ENCODE peak calls at places on chromosomes 13 and 19, in ten cellular contexts. M, A, B, P, Y, K, G, T, O and V are unnamed samples.
A peak's percentile ranks its signal among the peaks of the same experiment; 100 is the strongest.

GRCh38 chr13:26222523-26223046 is 471 bp upstream of the RNF6 start:
- DNase-seq in M (no peak), A (no peak), B (no peak), P (no peak), Y (no peak), K (no peak), G (no peak), T (no peak), O (no peak), V (no peak)

GRCh38 chr19:31264379-31264778 is 84.9 kb downstream of the TSHZ3 start:
- DNase-seq in M (no peak), A (no peak), B (peak; percentile 4), P (no peak), Y (no peak), K (peak; percentile 37), G (no peak), T (no peak), O (no peak), V (no peak)

GRCh38 chr13:44876782-44877324 is 112.4 kb downstream of the NUFIP1 start:
- DNase-seq in M (no peak), A (no peak), B (no peak), P (no peak), Y (no peak), K (peak; percentile 53), G (no peak), T (peak; percentile 29), O (no peak), V (no peak)

GRCh38 chr13:76378767-76379166 is 507.4 kb downstream of the KCTD12 start:
- DNase-seq in M (no peak), A (no peak), B (no peak), P (no peak), Y (no peak), K (no peak), G (no peak), T (no peak), O (no peak), V (no peak)

GRCh38 chr19:18742324-18742723 is 48.8 kb downstream of the COMP start:
- DNase-seq in M (no peak), A (no peak), B (no peak), P (no peak), Y (no peak), K (no peak), G (no peak), T (no peak), O (no peak), V (no peak)

GRCh38 chr19:34244611-34245299 is 9.6 kb upstream of the GARRE1 start:
- DNase-seq in M (no peak), A (no peak), B (no peak), P (peak; percentile 38), Y (peak; percentile 17), K (no peak), G (no peak), T (no peak), O (no peak), V (no peak)

GRCh38 chr13:111474136-111475002 is 153.9 kb downstream of the TEX29 start:
- DNase-seq in M (no peak), A (no peak), B (no peak), P (peak; percentile 35), Y (no peak), K (no peak), G (no peak), T (no peak), O (no peak), V (peak; percentile 37)

GRCh38 chr19:14333101-14333871 is 48.0 kb upstream of the ADGRE5 start:
- DNase-seq in M (no peak), A (no peak), B (no peak), P (no peak), Y (no peak), K (no peak), G (no peak), T (peak; percentile 23), O (no peak), V (peak; percentile 76)

DNA sequence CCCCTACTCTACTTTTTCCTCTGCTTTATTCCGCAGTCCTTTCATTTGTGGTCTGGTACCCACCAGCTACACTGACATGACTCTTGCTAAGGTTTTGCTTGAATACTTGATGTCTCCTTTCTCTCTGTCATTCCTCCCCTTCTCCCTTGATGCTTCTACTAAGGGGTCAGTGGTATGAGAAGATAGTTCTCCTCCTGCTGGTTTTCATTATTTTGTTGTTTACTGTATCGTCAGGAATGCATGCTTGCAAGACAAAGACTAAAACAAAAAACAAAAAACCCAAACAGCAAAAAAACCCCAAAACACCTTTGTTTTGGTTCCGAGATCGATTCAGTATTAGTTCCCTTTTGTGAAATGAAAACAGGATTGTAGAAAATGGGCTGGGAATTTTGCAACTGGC is 59.5 kb downstream of the PCCA start:
- DNase-seq in M (no peak), A (no peak), B (no peak), P (no peak), Y (no peak), K (no peak), G (no peak), T (no peak), O (no peak), V (no peak)
- H3K4me3 ChIP-seq in M (no peak overlapping the region), A (no peak overlapping the region), B (no peak overlapping the region), P (no peak overlapping the region), Y (no peak overlapping the region), K (no peak overlapping the region), G (no peak overlapping the region), T (no peak overlapping the region), O (no peak overlapping the region), V (no peak overlapping the region)

DNA sequence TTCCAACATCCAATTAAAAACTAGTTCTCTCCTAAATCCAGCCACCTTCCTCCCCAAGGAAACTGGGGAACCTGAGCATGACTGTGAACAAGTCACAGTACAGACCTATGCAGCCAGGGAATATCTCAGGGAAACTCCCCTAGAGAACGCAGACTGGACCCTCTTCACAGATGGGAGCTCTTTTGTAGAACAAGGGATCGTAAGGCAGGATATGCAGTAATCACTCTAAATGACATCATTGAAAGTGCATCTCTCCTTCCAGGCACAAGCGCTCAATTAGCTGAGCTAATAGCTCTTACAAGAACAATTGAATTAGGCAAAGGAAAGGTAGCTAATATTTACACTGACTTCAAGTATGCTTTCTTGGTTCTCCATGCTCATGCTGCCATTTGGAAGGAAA is 1331.7 kb downstream of the UQCRFS1 start:
- DNase-seq in M (no peak), A (no peak), B (no peak), P (no peak), Y (no peak), K (no peak), G (no peak), T (no peak), O (no peak), V (no peak)
- H3K9me3 ChIP-seq in M (no peaks in the 10 kb centered on the region), A (no peaks in the 10 kb centered on the region), B (no peaks in the 10 kb centered on the region), P (peaks cover 12% of the 10 kb centered on the region), Y (no peaks in the 10 kb centered on the region), K (no peaks in the 10 kb centered on the region), G (no peaks in the 10 kb centered on the region), T (no peaks in the 10 kb centered on the region), O (no peaks in the 10 kb centered on the region), V (no peaks in the 10 kb centered on the region)

GRCh38 chr13:33217256-33217655 is 68.3 kb downstream of the STARD13 start:
- DNase-seq in M (no peak), A (no peak), B (no peak), P (no peak), Y (no peak), K (no peak), G (no peak), T (peak; percentile 24), O (no peak), V (no peak)

GRCh38 chr13:33213797-33214196 is 71.8 kb downstream of the STARD13 start:
- DNase-seq in M (no peak), A (no peak), B (no peak), P (peak; percentile 65), Y (no peak), K (no peak), G (no peak), T (no peak), O (no peak), V (peak; percentile 47)

GRCh38 chr13:33212396-33212795 is 73.2 kb downstream of the STARD13 start:
- DNase-seq in M (no peak), A (no peak), B (no peak), P (no peak), Y (no peak), K (no peak), G (no peak), T (no peak), O (no peak), V (no peak)

GRCh38 chr13:33208290-33208990 is 77.1 kb downstream of the STARD13 start:
- DNase-seq in M (no peak), A (no peak), B (no peak), P (no peak), Y (no peak), K (no peak), G (no peak), T (no peak), O (no peak), V (peak; percentile 48)

DNA sequence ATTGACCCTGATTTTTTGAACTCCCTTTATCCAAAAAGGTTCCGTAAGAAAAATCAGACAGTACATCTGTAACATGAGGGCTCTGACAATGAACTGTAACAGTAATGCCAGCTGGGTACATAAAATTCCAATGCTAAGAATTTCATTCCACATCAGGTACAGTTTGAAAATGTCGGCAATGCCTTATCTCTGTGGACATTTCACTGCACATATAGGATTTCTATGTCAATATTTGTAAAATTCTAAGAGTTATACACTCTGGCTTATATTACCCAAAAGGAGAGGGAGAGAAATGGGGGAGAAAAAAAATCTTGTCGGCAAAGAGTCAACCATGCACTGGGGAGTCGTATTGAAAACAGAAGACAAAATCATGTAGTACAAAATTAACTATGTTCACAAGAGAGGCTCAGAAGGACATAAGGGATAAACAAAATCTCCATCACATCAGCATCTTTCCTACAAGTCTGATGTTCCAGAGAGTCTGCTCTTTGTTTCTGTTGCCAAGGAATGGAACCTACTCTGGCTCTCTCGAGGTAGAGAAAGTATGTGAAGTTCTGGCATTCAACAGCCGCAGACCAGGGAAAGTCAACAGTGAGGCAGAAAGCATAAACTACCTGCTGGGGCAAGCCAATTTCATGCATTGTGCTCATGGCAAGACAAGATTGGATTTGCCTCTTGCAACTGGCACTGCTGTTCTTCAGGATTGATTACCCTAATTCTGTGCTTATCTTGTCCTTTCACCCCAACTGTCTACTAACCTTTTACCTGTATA is 72.3 kb downstream of the STARD13 start:
- DNase-seq in M (no peak), A (no peak), B (no peak), P (no peak), Y (no peak), K (no peak), G (no peak), T (no peak), O (no peak), V (no peak)
- H3K4me3 ChIP-seq in M (no peak overlapping the region), A (no peak overlapping the region), B (no peak overlapping the region), P (no peak overlapping the region), Y (no peak overlapping the region), K (no peak overlapping the region), G (no peak overlapping the region), T (no peak overlapping the region), O (no peak overlapping the region), V (no peak overlapping the region)

GRCh38 chr19:50269653-50270052 is 59.5 kb downstream of the KCNC3 start:
- DNase-seq in M (no peak), A (no peak), B (no peak), P (no peak), Y (no peak), K (no peak), G (no peak), T (no peak), O (no peak), V (no peak)

GRCh38 chr19:50275577-50276368 is 53.4 kb downstream of the KCNC3 start:
- DNase-seq in M (no peak), A (no peak), B (no peak), P (no peak), Y (no peak), K (no peak), G (no peak), T (no peak), O (no peak), V (no peak)

GRCh38 chr19:50272263-50272897 is 56.8 kb downstream of the KCNC3 start:
- DNase-seq in M (no peak), A (no peak), B (no peak), P (no peak), Y (peak; percentile 56), K (no peak), G (no peak), T (no peak), O (no peak), V (no peak)

GRCh38 chr19:50276370-50277063 is 52.7 kb downstream of the KCNC3 start:
- DNase-seq in M (no peak), A (no peak), B (no peak), P (no peak), Y (no peak), K (no peak), G (no peak), T (no peak), O (no peak), V (no peak)

DNA sequence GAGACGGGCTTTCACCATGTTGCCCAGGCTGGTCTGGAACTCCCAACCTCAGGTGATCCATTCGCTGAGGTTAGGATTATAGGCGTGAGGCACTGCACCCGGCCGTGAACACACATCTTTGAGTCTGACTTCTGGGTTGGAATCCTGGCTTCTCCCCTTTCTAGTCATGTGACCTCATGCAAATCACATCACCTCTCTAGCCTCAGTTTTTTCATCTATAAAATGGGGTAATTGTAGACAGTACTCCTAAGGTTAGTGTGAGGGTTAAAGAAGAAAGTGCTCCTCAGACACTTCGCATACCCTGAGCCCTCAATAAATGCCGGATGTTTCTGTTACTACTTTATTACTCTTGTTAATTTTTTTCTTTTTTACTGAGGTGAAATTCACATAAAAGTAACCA is 55.4 kb downstream of the KCNC3 start:
- DNase-seq in M (no peak), A (no peak), B (no peak), P (no peak), Y (no peak), K (no peak), G (no peak), T (no peak), O (no peak), V (no peak)
- H3K9me3 ChIP-seq in M (no peaks in the 10 kb centered on the region), A (no peaks in the 10 kb centered on the region), B (no peaks in the 10 kb centered on the region), P (peaks cover 18% of the 10 kb centered on the region), Y (no peaks in the 10 kb centered on the region), K (no peaks in the 10 kb centered on the region), G (no peaks in the 10 kb centered on the region), T (no peaks in the 10 kb centered on the region), O (no peaks in the 10 kb centered on the region), V (no peaks in the 10 kb centered on the region)